ENCODE peak calls at places on chromosomes 6 and 20, in four cellular contexts. S, W, T and I are unnamed samples.

GRCh38 chr6:137799950-137800568 is 67.0 kb upstream of the TNFAIP3 start:
- DNase-seq in S (no peak), W (no peak), T (peak; percentile 58), I (peak; percentile 54)

GRCh38 chr6:165661416-165662001 is 1.5 kb downstream of the PDE10A start:
- DNase-seq in S (no peak), W (no peak), T (no peak), I (no peak)

GRCh38 chr20:56893206-56893605 is 264.1 kb downstream of the TFAP2C start:
- DNase-seq in S (no peak), W (no peak), T (no peak), I (no peak)

GRCh38 chr20:48189177-48189576 is 403.9 kb upstream of the SULF2 start:
- DNase-seq in S (no peak), W (no peak), T (no peak), I (peak; percentile 12)

GRCh38 chr20:36491901-36492617 is 49.3 kb upstream of the MYL9 start:
- DNase-seq in S (no peak), W (no peak), T (no peak), I (no peak)

GRCh38 chr6:154824076-154824475 is 90.9 kb downstream of the SCAF8 start:
- DNase-seq in S (no peak), W (no peak), T (no peak), I (no peak)

GRCh38 chr6:34049395-34050342 is 96.2 kb downstream of the GRM4 start:
- DNase-seq in S (no peak), W (peak; percentile 27), T (no peak), I (no peak)

GRCh38 chr6:87869064-87869685 is 167.1 kb upstream of the AKIRIN2 start:
- DNase-seq in S (no peak), W (no peak), T (no peak), I (no peak)

GRCh38 chr6:34839696-34840352 is 47.9 kb downstream of the BLTP3A start:
- DNase-seq in S (no peak), W (no peak), T (peak; percentile 8), I (no peak)

GRCh38 chr6:3524461-3524860 is 67.6 kb upstream of the SLC22A23 start:
- DNase-seq in S (no peak), W (no peak), T (no peak), I (no peak)

GRCh38 chr6:132207991-132208390 is 193.3 kb downstream of the MOXD1 start:
- DNase-seq in S (no peak), W (no peak), T (no peak), I (no peak)

GRCh38 chr20:49865559-49865958 is 49.8 kb downstream of the SPATA2 start:
- DNase-seq in S (no peak), W (no peak), T (no peak), I (no peak)

GRCh38 chr6:7580927-7581618 is 8.9 kb upstream of the SNRNP48 start:
- DNase-seq in S (no peak), W (no peak), T (no peak), I (no peak)

GRCh38 chr6:1461207-1461606 is 71.8 kb downstream of the FOXF2 start:
- DNase-seq in S (no peak), W (no peak), T (no peak), I (no peak)

GRCh38 chr6:68642977-68643376 is 7.9 kb downstream of the ADGRB3 start:
- DNase-seq in S (no peak), W (no peak), T (no peak), I (no peak)

GRCh38 chr6:107763959-107764358 is 60.2 kb downstream of the SCML4 start:
- DNase-seq in S (no peak), W (no peak), T (no peak), I (no peak)

GRCh38 chr6:63100066-63100465 is 111.2 kb upstream of the FKBP1C start:
- DNase-seq in S (no peak), W (no peak), T (no peak), I (no peak)

GRCh38 chr20:7161690-7162089 is 394.2 kb downstream of the BMP2 start:
- DNase-seq in S (no peak), W (no peak), T (no peak), I (no peak)

GRCh38 chr6:32785781-32786533 is 22.6 kb upstream of the HLA-DQB2 start:
- DNase-seq in S (no peak), W (no peak), T (peak; percentile 36), I (peak; percentile 64)

GRCh38 chr6:27605401-27606342 is 132.8 kb upstream of the ZNF184 start:
- DNase-seq in S (no peak), W (no peak), T (peak; percentile 68), I (peak; percentile 85)

GRCh38 chr6:75463896-75464295 is 29.7 kb downstream of the FILIP1 start:
- DNase-seq in S (no peak), W (no peak), T (no peak), I (no peak)

GRCh38 chr6:108750801-108751200 is 97.4 kb upstream of the ARMC2 start:
- DNase-seq in S (no peak), W (no peak), T (no peak), I (no peak)

GRCh38 chr6:126376682-126377081 is 36.8 kb downstream of the CENPW start:
- DNase-seq in S (no peak), W (no peak), T (no peak), I (no peak)

GRCh38 chr20:32429343-32429742 is 71.2 kb downstream of the ASXL1 start:
- DNase-seq in S (no peak), W (no peak), T (no peak), I (no peak)

GRCh38 chr6:163415620-163416379 is 1.3 kb downstream of the QKI start:
- DNase-seq in S (no peak), W (no peak), T (peak; percentile 39), I (no peak)

GRCh38 chr6:15232836-15233510 is 12.9 kb upstream of the JARID2 start:
- DNase-seq in S (no peak), W (no peak), T (no peak), I (no peak)